ENCODE peak calls at places on chromosomes 6 and 20, in four cellular contexts. S is uterus, E is tibial artery, T is brain microvascular endothelial cell. Q is an unnamed sample.
A peak's percentile ranks its signal among the peaks of the same experiment; 100 is the strongest.

GRCh38 chr6:6246539-6246938 is 73.9 kb downstream of the F13A1 start:
- DNase-seq in S (no peak), E (no peak), T (no peak), Q (no peak)

GRCh38 chr6:42704937-42705374 is 17.4 kb downstream of the PRPH2 start:
- DNase-seq in S (no peak), T (no peak), E (no peak), Q (no peak)

GRCh38 chr20:62088258-62089127 is 22.8 kb upstream of the TAF4 start:
- DNase-seq in E (no peak), S (no peak), T (peak; percentile 93), Q (peak; percentile 40)

GRCh38 chr6:53615633-53616449 is 49.7 kb downstream of the KLHL31 start:
- DNase-seq in E (no peak), S (no peak), T (no peak), Q (no peak)

GRCh38 chr20:3398681-3399252 is 8.7 kb downstream of the DNAAF9 start:
- DNase-seq in E (no peak), T (peak; percentile 16), S (no peak), Q (no peak)

GRCh38 chr20:16978497-16978896 is 230.3 kb downstream of the OTOR start:
- DNase-seq in S (no peak), E (no peak), T (no peak), Q (no peak)

GRCh38 chr6:89834884-89835792 is 5.5 kb downstream of the CASP8AP2 start:
- DNase-seq in S (no peak), T (no peak), E (no peak), Q (no peak)

GRCh38 chr6:87029711-87030314 is 65.1 kb downstream of the CGA start:
- DNase-seq in S (no peak), T (peak; percentile 49), E (no peak), Q (no peak)

GRCh38 chr6:152124432-152125074 is 317.1 kb downstream of the ESR1 start:
- DNase-seq in T (peak; percentile 49), S (no peak), E (no peak), Q (no peak)

GRCh38 chr20:13953227-13953626 is 37.2 kb downstream of the SEL1L2 start:
- DNase-seq in T (no peak), E (no peak), S (no peak), Q (no peak)

GRCh38 chr6:109877028-109877726 is 100.9 kb upstream of the GPR6 start:
- DNase-seq in S (no peak), T (no peak), E (no peak), Q (no peak)

GRCh38 chr20:57727863-57728262 is 18.0 kb upstream of the PMEPA1 start:
- DNase-seq in S (no peak), T (no peak), E (no peak), Q (no peak)

GRCh38 chr20:38445402-38445801 is 10.3 kb upstream of the SNHG17 start:
- DNase-seq in E (no peak), S (no peak), T (no peak), Q (no peak)

GRCh38 chr20:32152421-32153155 is 43.1 kb downstream of the TM9SF4 start:
- DNase-seq in E (peak; percentile 27), S (no peak), T (no peak), Q (no peak)

GRCh38 chr6:108799356-108799720 is 48.9 kb upstream of the ARMC2 start:
- DNase-seq in T (no peak), E (no peak), S (no peak), Q (no peak)

GRCh38 chr6:156449128-156449527 is 328.1 kb upstream of the ARID1B start:
- DNase-seq in S (no peak), E (no peak), T (no peak), Q (no peak)

GRCh38 chr20:46011631-46012482 is 3.1 kb downstream of the MMP9 start:
- DNase-seq in E (no peak), S (no peak), T (no peak), Q (no peak)

GRCh38 chr6:125507987-125508655 is 206.4 kb upstream of the HDDC2 start:
- DNase-seq in S (no peak), E (no peak), T (peak; percentile 66), Q (no peak)

GRCh38 chr6:144284474-144284752 is 722 bp upstream of the UTRN start:
- DNase-seq in S (no peak), T (no peak), E (no peak), Q (no peak)

GRCh38 chr6:36147294-36147693 is 17.0 kb downstream of the MAPK13 start:
- DNase-seq in T (no peak), E (no peak), S (no peak), Q (no peak)

GRCh38 chr6:127182501-127182900 is 64.0 kb downstream of the RSPO3 start:
- DNase-seq in E (no peak), T (no peak), S (no peak), Q (no peak)

GRCh38 chr6:142223938-142224337 is 76.9 kb downstream of the VTA1 start:
- DNase-seq in E (no peak), S (no peak), T (no peak), Q (no peak)

GRCh38 chr20:3749689-3750639 is 17.5 kb downstream of the HSPA12B start:
- DNase-seq in S (no peak), E (no peak), T (no peak), Q (no peak)

GRCh38 chr6:25173951-25174474 is 105.2 kb upstream of the CARMIL1 start:
- DNase-seq in T (peak; percentile 82), S (no peak), E (no peak), Q (no peak)

GRCh38 chr6:54426995-54427394 is 118.8 kb downstream of the TINAG start:
- DNase-seq in T (no peak), E (no peak), S (no peak), Q (no peak)

GRCh38 chr20:62470003-62470402 is 5.8 kb downstream of the GATA5 start:
- DNase-seq in S (peak; percentile 74), E (no peak), T (no peak), Q (no peak)

GRCh38 chr6:150670311-150670710 is 70.6 kb downstream of the PLEKHG1 start:
- DNase-seq in E (no peak), T (no peak), S (no peak), Q (no peak)
- TF ChIP-seq CTCF in E (no peak), T (no peak), S (no peak), Q (no peak)

GRCh38 chr6:106287215-106287614 is 38.3 kb downstream of the ATG5 start:
- DNase-seq in T (no peak), E (no peak), S (no peak), Q (no peak)
- H3K36me3 ChIP-seq in T (peaks cover 16% of the 10 kb centered on the region), E (peaks cover 14% of the 10 kb centered on the region), S (no peaks in the 10 kb centered on the region), Q (no peaks in the 10 kb centered on the region)

GRCh38 chr6:147156799-147157382 is 47.3 kb upstream of the STXBP5 start:
- DNase-seq in T (peak; percentile 82), S (no peak), E (no peak), Q (no peak)
- H3K4me3 ChIP-seq in T (no peak overlapping the region), S (no peak overlapping the region), E (no peak overlapping the region), Q (no peak overlapping the region)

GRCh38 chr20:34703573-34704176 is 469 bp upstream of the TP53INP2 start:
- DNase-seq in T (peak; percentile 21), E (no peak), S (no peak), Q (no peak)
- TF ChIP-seq CTCF in T (no peak), E (no peak), S (no peak), Q (no peak)

Q was measured in gastrocnemius medialis.